ENCODE peak calls at places on chromosomes 12 and 14, in seven cellular contexts. One of them, this sample, is unnamed.

GRCh38 chr14:65258391-65258790 is 154.1 kb upstream of the FUT8 start:
- DNase-seq in transverse colon: no peak
- DNase-seq in ovary: no peak
- DNase-seq in sigmoid colon: no peak
- DNase-seq in stomach: no peak
- DNase-seq in A549: peak; percentile 25
- DNase-seq in H1: no peak
- DNase-seq in this sample: no peak

GRCh38 chr12:96247567-96247962 is 53.4 kb downstream of the ELK3 start:
- DNase-seq in transverse colon: no peak
- DNase-seq in ovary: no peak
- DNase-seq in sigmoid colon: no peak
- DNase-seq in stomach: no peak
- DNase-seq in A549: no peak
- DNase-seq in H1: no peak
- DNase-seq in this sample: no peak

GRCh38 chr12:50246873-50247612 is 36.3 kb downstream of the LIMA1 start:
- DNase-seq in transverse colon: peak; percentile 88
- DNase-seq in ovary: no peak
- DNase-seq in sigmoid colon: peak; percentile 89
- DNase-seq in stomach: peak; percentile 80
- DNase-seq in A549: peak; percentile 69
- DNase-seq in H1: no peak
- DNase-seq in this sample: peak; percentile 91

GRCh38 chr14:31582286-31582691 is 21.1 kb downstream of the NUBPL start:
- DNase-seq in transverse colon: no peak
- DNase-seq in ovary: peak; percentile 31
- DNase-seq in sigmoid colon: no peak
- DNase-seq in stomach: no peak
- DNase-seq in A549: no peak
- DNase-seq in H1: no peak
- DNase-seq in this sample: no peak

GRCh38 chr12:28710882-28711281 is 438.2 kb upstream of the FAR2 start:
- DNase-seq in transverse colon: no peak
- DNase-seq in ovary: no peak
- DNase-seq in sigmoid colon: no peak
- DNase-seq in stomach: no peak
- DNase-seq in A549: no peak
- DNase-seq in H1: no peak
- DNase-seq in this sample: no peak

GRCh38 chr14:89750909-89751502 is 203.5 kb downstream of the EFCAB11 start:
- DNase-seq in transverse colon: no peak
- DNase-seq in ovary: no peak
- DNase-seq in sigmoid colon: no peak
- DNase-seq in stomach: no peak
- DNase-seq in A549: no peak
- DNase-seq in H1: no peak
- DNase-seq in this sample: no peak

GRCh38 chr14:93068721-93069120 is 47.0 kb downstream of the ITPK1 start:
- DNase-seq in transverse colon: no peak
- DNase-seq in ovary: no peak
- DNase-seq in sigmoid colon: no peak
- DNase-seq in stomach: no peak
- DNase-seq in A549: no peak
- DNase-seq in H1: no peak
- DNase-seq in this sample: no peak

GRCh38 chr12:103800252-103800771 is 40.7 kb downstream of the NT5DC3 start:
- DNase-seq in transverse colon: peak; percentile 33
- DNase-seq in ovary: peak; percentile 61
- DNase-seq in sigmoid colon: peak; percentile 83
- DNase-seq in stomach: peak; percentile 68
- DNase-seq in A549: no peak
- DNase-seq in H1: no peak
- DNase-seq in this sample: no peak

GRCh38 chr12:106113446-106114083 is 25.2 kb downstream of the NUAK1 start:
- DNase-seq in transverse colon: no peak
- DNase-seq in ovary: no peak
- DNase-seq in sigmoid colon: no peak
- DNase-seq in stomach: no peak
- DNase-seq in A549: no peak
- DNase-seq in H1: no peak
- DNase-seq in this sample: no peak

GRCh38 chr12:104958946-104959841 is 1.1 kb upstream of the SLC41A2 start:
- DNase-seq in transverse colon: no peak
- DNase-seq in ovary: peak; percentile 35
- DNase-seq in sigmoid colon: no peak
- DNase-seq in stomach: no peak
- DNase-seq in A549: no peak
- DNase-seq in H1: no peak
- DNase-seq in this sample: no peak

GRCh38 chr12:57214398-57214781 is 2.2 kb upstream of the NXPH4 start:
- DNase-seq in transverse colon: peak; percentile 70
- DNase-seq in ovary: peak; percentile 70
- DNase-seq in sigmoid colon: no peak
- DNase-seq in stomach: peak; percentile 69
- DNase-seq in A549: peak; percentile 91
- DNase-seq in H1: peak; percentile 86
- DNase-seq in this sample: peak; percentile 77

GRCh38 chr14:28323951-28324741 is 442.4 kb upstream of the FOXG1 start:
- DNase-seq in transverse colon: no peak
- DNase-seq in ovary: no peak
- DNase-seq in sigmoid colon: no peak
- DNase-seq in stomach: no peak
- DNase-seq in A549: no peak
- DNase-seq in H1: no peak
- DNase-seq in this sample: no peak

DNA sequence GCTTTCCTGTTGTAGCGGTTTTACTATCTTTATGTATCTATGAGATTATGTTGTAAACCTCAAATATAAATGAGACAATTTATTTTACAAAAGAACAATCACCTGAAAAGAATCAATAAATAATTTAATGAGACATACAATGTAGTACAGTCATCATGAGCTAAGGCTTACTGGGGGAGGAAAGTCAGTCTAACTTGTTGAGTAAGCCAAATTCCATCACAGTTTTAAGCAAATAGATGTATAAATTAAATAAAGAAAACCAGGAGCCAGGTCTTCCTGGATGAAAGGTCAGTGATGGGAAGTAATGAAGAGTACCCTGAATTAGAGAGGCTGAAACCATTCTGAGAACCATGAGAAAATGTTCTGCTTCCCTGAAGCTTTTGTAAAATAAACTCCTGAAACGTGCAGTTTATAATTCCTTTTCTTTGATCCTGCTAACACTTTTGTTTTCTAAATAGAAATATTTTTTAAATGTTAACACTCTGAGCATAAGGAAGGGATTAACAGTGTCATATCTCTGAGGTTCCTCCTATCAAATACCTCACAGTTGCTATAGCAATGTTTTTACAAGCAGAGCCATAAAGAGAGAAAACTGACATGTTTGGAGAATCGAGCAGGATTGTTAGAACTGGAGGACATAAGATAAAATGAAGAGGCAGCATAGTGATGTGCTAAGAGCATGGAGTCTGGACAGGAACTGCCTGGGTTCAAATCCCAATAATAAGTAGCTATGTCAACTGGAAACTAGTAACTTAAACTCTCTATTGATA is 444.9 kb upstream of the FOXG1 start:
- DNase-seq in transverse colon: no peak
- DNase-seq in ovary: no peak
- DNase-seq in sigmoid colon: no peak
- DNase-seq in stomach: no peak
- DNase-seq in A549: peak; percentile 2
- DNase-seq in H1: no peak
- DNase-seq in this sample: no peak
- TF ChIP-seq EP300 in transverse colon: no peak
- TF ChIP-seq EP300 in ovary: no peak
- TF ChIP-seq EP300 in sigmoid colon: no peak
- TF ChIP-seq EP300 in stomach: no peak
- TF ChIP-seq EP300 in A549: peak; percentile 9
- TF ChIP-seq EP300 in H1: no peak
- TF ChIP-seq EP300 in this sample: no peak

GRCh38 chr12:25785164-25785563 is 173.3 kb upstream of the RASSF8 start:
- DNase-seq in transverse colon: no peak
- DNase-seq in ovary: no peak
- DNase-seq in sigmoid colon: no peak
- DNase-seq in stomach: no peak
- DNase-seq in A549: no peak
- DNase-seq in H1: no peak
- DNase-seq in this sample: no peak

GRCh38 chr12:25787701-25788100 is 170.8 kb upstream of the RASSF8 start:
- DNase-seq in transverse colon: no peak
- DNase-seq in ovary: no peak
- DNase-seq in sigmoid colon: no peak
- DNase-seq in stomach: no peak
- DNase-seq in A549: no peak
- DNase-seq in H1: no peak
- DNase-seq in this sample: no peak

GRCh38 chr12:25789520-25789919 is 169.0 kb upstream of the RASSF8 start:
- DNase-seq in transverse colon: no peak
- DNase-seq in ovary: no peak
- DNase-seq in sigmoid colon: no peak
- DNase-seq in stomach: no peak
- DNase-seq in A549: no peak
- DNase-seq in H1: no peak
- DNase-seq in this sample: no peak

GRCh38 chr12:25792031-25792430 is 166.5 kb upstream of the RASSF8 start:
- DNase-seq in transverse colon: no peak
- DNase-seq in ovary: no peak
- DNase-seq in sigmoid colon: no peak
- DNase-seq in stomach: no peak
- DNase-seq in A549: no peak
- DNase-seq in H1: no peak
- DNase-seq in this sample: no peak

GRCh38 chr12:25788707-25789106 is 169.8 kb upstream of the RASSF8 start:
- DNase-seq in transverse colon: no peak
- DNase-seq in ovary: no peak
- DNase-seq in sigmoid colon: no peak
- DNase-seq in stomach: no peak
- DNase-seq in A549: no peak
- DNase-seq in H1: no peak
- DNase-seq in this sample: no peak
- TF ChIP-seq POLR2A in transverse colon: no peak
- TF ChIP-seq POLR2A in ovary: no peak
- TF ChIP-seq POLR2A in sigmoid colon: no peak
- TF ChIP-seq POLR2A in stomach: no peak
- TF ChIP-seq POLR2A in A549: no peak
- TF ChIP-seq POLR2A in H1: no peak
- TF ChIP-seq POLR2A in this sample: no peak

GRCh38 chr12:62719027-62719426 is 215.9 kb downstream of the PPM1H start:
- DNase-seq in transverse colon: no peak
- DNase-seq in ovary: no peak
- DNase-seq in sigmoid colon: no peak
- DNase-seq in stomach: no peak
- DNase-seq in A549: no peak
- DNase-seq in H1: no peak
- DNase-seq in this sample: no peak

GRCh38 chr12:62715086-62715786 is 219.7 kb downstream of the PPM1H start:
- DNase-seq in transverse colon: no peak
- DNase-seq in ovary: no peak
- DNase-seq in sigmoid colon: no peak
- DNase-seq in stomach: no peak
- DNase-seq in A549: no peak
- DNase-seq in H1: no peak
- DNase-seq in this sample: no peak

GRCh38 chr12:62717636-62718035 is 217.3 kb downstream of the PPM1H start:
- DNase-seq in transverse colon: no peak
- DNase-seq in ovary: no peak
- DNase-seq in sigmoid colon: no peak
- DNase-seq in stomach: no peak
- DNase-seq in A549: no peak
- DNase-seq in H1: no peak
- DNase-seq in this sample: no peak

GRCh38 chr12:62716037-62716436 is 218.9 kb downstream of the PPM1H start:
- DNase-seq in transverse colon: no peak
- DNase-seq in ovary: no peak
- DNase-seq in sigmoid colon: no peak
- DNase-seq in stomach: no peak
- DNase-seq in A549: no peak
- DNase-seq in H1: no peak
- DNase-seq in this sample: no peak

DNA sequence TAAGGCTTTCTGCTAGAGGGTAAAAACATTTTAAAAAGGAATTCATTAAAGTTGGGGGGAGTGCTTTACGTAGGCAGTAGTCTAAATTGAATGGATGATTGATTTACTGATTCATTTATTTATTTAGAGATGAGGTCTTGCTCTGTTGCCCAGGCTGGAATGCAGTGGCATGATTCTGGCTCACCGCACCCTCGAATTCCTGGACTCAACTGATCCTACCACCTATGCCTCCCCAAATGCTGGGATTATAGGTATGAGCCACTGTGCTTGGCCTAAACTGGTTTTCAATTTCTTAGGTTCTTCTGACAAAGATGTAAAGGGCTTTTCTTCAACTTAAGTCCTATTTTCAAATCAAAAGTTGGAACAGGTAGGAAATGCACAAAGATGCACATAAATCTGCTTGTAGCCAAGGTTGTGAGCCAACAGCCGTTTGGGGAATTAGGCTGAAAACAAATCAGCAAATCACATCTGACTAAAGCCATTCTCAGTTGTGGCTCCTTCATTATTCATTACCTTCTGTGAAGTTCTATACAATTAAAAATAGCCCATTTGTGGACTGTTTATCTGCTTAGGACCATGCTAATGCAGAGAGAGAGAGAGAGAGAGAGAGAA is 218.0 kb downstream of the PPM1H start:
- DNase-seq in transverse colon: no peak
- DNase-seq in ovary: no peak
- DNase-seq in sigmoid colon: no peak
- DNase-seq in stomach: no peak
- DNase-seq in A549: peak; percentile 43
- DNase-seq in H1: no peak
- DNase-seq in this sample: no peak
- TF ChIP-seq EP300 in transverse colon: no peak
- TF ChIP-seq EP300 in ovary: no peak
- TF ChIP-seq EP300 in sigmoid colon: no peak
- TF ChIP-seq EP300 in stomach: no peak
- TF ChIP-seq EP300 in A549: peak; percentile 77
- TF ChIP-seq EP300 in H1: no peak
- TF ChIP-seq EP300 in this sample: no peak

GRCh38 chr14:95180966-95181733 is 23.8 kb upstream of the DICER1 start:
- DNase-seq in transverse colon: no peak
- DNase-seq in ovary: no peak
- DNase-seq in sigmoid colon: no peak
- DNase-seq in stomach: no peak
- DNase-seq in A549: no peak
- DNase-seq in H1: no peak
- DNase-seq in this sample: no peak

GRCh38 chr14:95184413-95184790 is 27.1 kb upstream of the DICER1 start:
- DNase-seq in transverse colon: no peak
- DNase-seq in ovary: no peak
- DNase-seq in sigmoid colon: no peak
- DNase-seq in stomach: no peak
- DNase-seq in A549: no peak
- DNase-seq in H1: no peak
- DNase-seq in this sample: no peak

GRCh38 chr14:95183532-95184412 is 26.4 kb upstream of the DICER1 start:
- DNase-seq in transverse colon: no peak
- DNase-seq in ovary: no peak
- DNase-seq in sigmoid colon: no peak
- DNase-seq in stomach: no peak
- DNase-seq in A549: no peak
- DNase-seq in H1: no peak
- DNase-seq in this sample: no peak

GRCh38 chr14:95182379-95182778 is 25.1 kb upstream of the DICER1 start:
- DNase-seq in transverse colon: no peak
- DNase-seq in ovary: no peak
- DNase-seq in sigmoid colon: no peak
- DNase-seq in stomach: no peak
- DNase-seq in A549: no peak
- DNase-seq in H1: no peak
- DNase-seq in this sample: no peak

GRCh38 chr14:95183082-95183481 is 25.8 kb upstream of the DICER1 start:
- DNase-seq in transverse colon: no peak
- DNase-seq in ovary: no peak
- DNase-seq in sigmoid colon: no peak
- DNase-seq in stomach: no peak
- DNase-seq in A549: no peak
- DNase-seq in H1: no peak
- DNase-seq in this sample: no peak
- TF ChIP-seq POLR2A in transverse colon: no peak
- TF ChIP-seq POLR2A in ovary: no peak
- TF ChIP-seq POLR2A in sigmoid colon: no peak
- TF ChIP-seq POLR2A in stomach: no peak
- TF ChIP-seq POLR2A in A549: no peak
- TF ChIP-seq POLR2A in H1: no peak
- TF ChIP-seq POLR2A in this sample: no peak